ENCODE peak calls at places on chromosomes 13 and 19, in four cellular contexts. Y is AG04450, U is Right ventricle myocardium superior, L is adrenal gland. V is an unnamed sample.

GRCh38 chr19:43759515-43759914 is 4.8 kb upstream of the SMG9 start:
- DNase-seq in Y (no peak), U (no peak), L (peak), V (no peak)

GRCh38 chr13:101930331-101930730 is 471.5 kb downstream of the FGF14 start:
- DNase-seq in Y (no peak), U (no peak), L (no peak), V (no peak)

GRCh38 chr19:7331446-7331845 is 17.3 kb upstream of the ARHGEF18 start:
- DNase-seq in Y (no peak), U (no peak), L (no peak), V (no peak)

GRCh38 chr19:2039082-2039958 is 11.7 kb downstream of the MKNK2 start:
- DNase-seq in Y (no peak), U (peak), L (peak), V (peak)

GRCh38 chr19:16193466-16193865 is 4.2 kb upstream of the AP1M1 start:
- DNase-seq in Y (no peak), U (peak), L (no peak), V (no peak)

GRCh38 chr13:99892866-99893504 is 78.6 kb downstream of the ZIC5 start:
- DNase-seq in Y (no peak), U (no peak), L (no peak), V (no peak)

GRCh38 chr13:26964278-26965057 is 203.9 kb upstream of the GPR12 start:
- DNase-seq in Y (no peak), U (no peak), L (peak), V (peak)

GRCh38 chr13:50805805-50806204 is 37.7 kb downstream of the DLEU7 start:
- DNase-seq in Y (no peak), U (no peak), L (no peak), V (no peak)

GRCh38 chr13:76398426-76398825 is 487.8 kb downstream of the KCTD12 start:
- DNase-seq in Y (no peak), U (no peak), L (no peak), V (no peak)

GRCh38 chr19:7224205-7224833 is 69.9 kb downstream of the INSR start:
- DNase-seq in Y (no peak), U (no peak), L (peak), V (peak)

GRCh38 chr13:107907065-107907464 is 308.3 kb downstream of the LIG4 start:
- DNase-seq in Y (no peak), U (no peak), L (no peak), V (no peak)

GRCh38 chr13:30487075-30487470 is 21.3 kb upstream of the HMGB1 start:
- DNase-seq in Y (no peak), U (no peak), L (no peak), V (no peak)

GRCh38 chr13:48121733-48122132 is 26.8 kb upstream of the MED4 start:
- DNase-seq in Y (no peak), U (no peak), L (no peak), V (no peak)

GRCh38 chr19:11574689-11575088 is 2.8 kb downstream of the ACP5 start:
- DNase-seq in Y (no peak), U (no peak), L (no peak), V (no peak)

GRCh38 chr13:23858586-23858985 is 30.6 kb downstream of the MIPEP start:
- DNase-seq in Y (no peak), U (no peak), L (no peak), V (no peak)